ENCODE peak calls at places on chromosomes 7 and 10, in five cellular contexts. Q is GM12878, G is A549, H is IMR-90, C is HCT116. N is an unnamed sample.

GRCh38 chr7:69254643-69255042 is 343.6 kb upstream of the AUTS2 start:
- DNase-seq in G (no peak), Q (no peak), H (no peak), C (no peak), N (no peak)

GRCh38 chr10:99630439-99630838 is 10.2 kb upstream of the SLC25A28 start:
- DNase-seq in H (peak), C (peak), G (peak), Q (no peak), N (no peak)

GRCh38 chr7:104963991-104964385 is 50.0 kb upstream of the KMT2E start:
- DNase-seq in Q (no peak), C (no peak), H (peak), G (peak), N (no peak)

GRCh38 chr10:26573674-26574073 is 123.8 kb upstream of the PDSS1 start:
- DNase-seq in H (no peak), C (peak), Q (no peak), G (peak), N (no peak)

GRCh38 chr7:139936760-139937310 is 107.8 kb downstream of the TBXAS1 start:
- DNase-seq in G (no peak), Q (no peak), H (peak), C (no peak), N (peak)

GRCh38 chr10:10915215-10915614 is 102.5 kb upstream of the CELF2 start:
- DNase-seq in Q (no peak), G (no peak), C (no peak), H (no peak), N (no peak)

GRCh38 chr10:90148121-90148855 is 446.9 kb downstream of the KIF20B start:
- DNase-seq in Q (no peak), C (peak), G (peak), H (peak), N (no peak)

GRCh38 chr7:51481421-51481820 is 164.8 kb upstream of the COBL start:
- DNase-seq in H (no peak), G (no peak), Q (no peak), C (no peak), N (no peak)

GRCh38 chr7:151194188-151194587 is 7.1 kb upstream of the ASB10 start:
- DNase-seq in G (no peak), H (no peak), Q (no peak), C (no peak), N (no peak)

GRCh38 chr10:114770009-114770408 is 51.6 kb upstream of the FHIP2A start:
- DNase-seq in H (no peak), C (no peak), Q (no peak), G (no peak), N (no peak)

GRCh38 chr7:157805716-157806115 is 468.9 kb downstream of the DNAJB6 start:
- DNase-seq in H (no peak), G (no peak), Q (no peak), C (no peak), N (no peak)

GRCh38 chr10:24235471-24235870 is 26.5 kb downstream of the KIAA1217 start:
- DNase-seq in Q (no peak), G (no peak), C (no peak), H (no peak), N (no peak)

GRCh38 chr7:156438011-156438410 is 202.6 kb upstream of the RNF32 start:
- DNase-seq in Q (no peak), G (no peak), H (no peak), C (no peak), N (no peak)
- TF ChIP-seq CEBPB in Q (no peak), G (no peak), H (no peak), C (no peak), N (no peak)

DNA sequence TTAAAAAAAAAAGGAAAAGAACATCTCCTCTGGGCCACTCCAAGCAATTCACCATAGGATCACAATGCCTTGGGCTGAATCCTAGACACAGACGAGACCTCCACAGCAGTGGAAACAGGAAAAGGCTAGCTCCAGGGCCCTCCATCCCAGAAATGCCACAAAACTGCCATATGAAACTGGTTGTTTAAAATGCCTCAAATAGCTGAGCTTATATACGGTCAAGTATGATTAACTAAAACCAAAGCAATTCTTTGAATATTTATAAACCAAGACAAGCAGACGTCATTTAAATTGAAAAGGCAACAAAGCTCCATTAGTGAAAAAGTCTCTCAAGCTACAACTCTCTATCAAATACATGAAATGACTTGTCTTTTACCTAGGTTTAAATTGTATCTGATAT is 63.0 kb downstream of the DOCK4 start:
- DNase-seq in H (peak), Q (no peak), G (no peak), C (no peak), N (no peak)
- TF ChIP-seq CEBPB in H (no peak), Q (no peak), G (no peak), C (no peak), N (no peak)

DNA sequence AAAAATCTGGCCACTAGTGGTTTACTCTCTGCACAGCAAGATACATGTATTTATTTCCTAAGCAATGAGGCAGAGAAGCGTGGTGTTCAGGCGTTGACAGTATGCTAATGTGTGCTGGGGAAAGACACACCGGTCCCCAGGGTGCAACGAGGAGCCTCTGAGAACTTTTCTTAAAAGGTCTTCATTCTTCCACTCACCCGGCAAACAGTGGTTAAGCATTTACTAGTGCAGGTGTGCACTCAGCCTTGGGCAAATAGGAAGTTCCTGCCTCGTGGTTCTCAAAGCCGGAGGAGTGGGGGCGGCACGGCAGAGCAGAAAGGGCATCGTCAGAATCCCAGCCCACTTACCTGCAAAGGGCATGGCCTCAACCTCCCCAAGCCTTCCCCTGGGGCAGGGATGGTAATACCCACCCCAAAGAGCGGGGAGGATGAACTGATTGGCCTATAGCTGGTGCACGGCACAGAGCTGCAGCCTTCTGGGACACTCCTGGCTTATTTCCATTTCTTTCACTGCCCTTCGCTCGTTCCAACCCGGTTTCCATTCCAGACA is 184.3 kb upstream of the CTBP2 start:
- DNase-seq in H (no peak), Q (peak), C (no peak), G (no peak), N (no peak)
- TF ChIP-seq CEBPB in H (no peak), Q (no peak), C (no peak), G (no peak), N (no peak)

GRCh38 chr10:3961082-3961481 is 176.1 kb upstream of the KLF6 start:
- DNase-seq in C (no peak), Q (no peak), H (no peak), G (no peak), N (no peak)
- TF ChIP-seq CEBPB in C (no peak), Q (no peak), H (no peak), G (no peak), N (no peak)

GRCh38 chr7:39085590-39086049 is 107.9 kb downstream of the POU6F2 start:
- DNase-seq in H (no peak), G (no peak), Q (no peak), C (no peak), N (no peak)
- TF ChIP-seq CEBPB in H (no peak), G (no peak), Q (no peak), C (no peak), N (no peak)

DNA sequence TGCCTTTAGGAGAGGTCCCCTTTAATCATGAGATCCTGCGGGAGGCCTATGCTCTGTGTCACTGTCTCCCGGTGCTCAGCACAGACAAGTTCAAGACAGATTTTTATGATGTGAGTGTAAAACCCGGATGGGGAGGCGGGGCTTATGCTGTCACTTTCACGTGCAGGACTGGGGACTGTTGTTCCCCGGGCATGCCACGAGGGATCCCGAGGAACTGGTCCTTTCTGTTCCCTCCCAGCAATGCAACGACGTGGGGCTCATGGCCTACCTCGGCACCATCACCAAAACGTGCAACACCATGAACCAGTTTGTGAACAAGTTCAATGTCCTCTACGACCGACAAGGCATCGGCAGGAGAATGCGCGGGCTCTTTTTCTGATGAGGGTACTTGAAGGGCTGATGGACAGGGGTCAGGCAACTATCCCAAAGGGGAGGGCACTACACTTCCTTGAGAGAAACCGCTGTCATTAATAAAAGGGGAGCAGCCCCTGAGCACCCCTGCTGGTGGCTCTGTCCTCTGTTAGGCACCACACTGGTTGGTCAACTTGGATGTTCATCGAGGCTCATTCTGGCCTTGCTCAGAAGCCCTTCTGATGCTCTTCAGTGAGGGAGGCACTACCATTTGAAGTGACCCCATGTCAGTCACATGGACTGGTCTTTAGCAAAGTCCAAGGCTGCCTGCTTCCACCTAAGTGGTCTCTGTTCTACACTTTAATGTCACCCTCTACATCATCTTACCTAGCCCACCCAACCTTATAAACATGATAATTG is 2.8 kb downstream of the COPS6 start:
- DNase-seq in Q (no peak), C (no peak), H (peak), G (peak), N (peak)
- TF ChIP-seq CEBPB in Q (no peak), C (no peak), H (no peak), G (no peak), N (no peak)

GRCh38 chr7:64946772-64947171 is 43.7 kb downstream of the ZNF273 start:
- DNase-seq in Q (no peak), C (no peak), H (peak), G (no peak), N (no peak)
- TF ChIP-seq CEBPB in Q (no peak), C (no peak), H (no peak), G (no peak), N (no peak)

GRCh38 chr10:78255796-78256638 is 222.4 kb downstream of the RPS24 start:
- DNase-seq in C (peak), Q (no peak), H (peak), G (peak), N (peak)
- TF ChIP-seq CEBPB in C (peak), Q (no peak), H (peak), G (peak), N (peak)

DNA sequence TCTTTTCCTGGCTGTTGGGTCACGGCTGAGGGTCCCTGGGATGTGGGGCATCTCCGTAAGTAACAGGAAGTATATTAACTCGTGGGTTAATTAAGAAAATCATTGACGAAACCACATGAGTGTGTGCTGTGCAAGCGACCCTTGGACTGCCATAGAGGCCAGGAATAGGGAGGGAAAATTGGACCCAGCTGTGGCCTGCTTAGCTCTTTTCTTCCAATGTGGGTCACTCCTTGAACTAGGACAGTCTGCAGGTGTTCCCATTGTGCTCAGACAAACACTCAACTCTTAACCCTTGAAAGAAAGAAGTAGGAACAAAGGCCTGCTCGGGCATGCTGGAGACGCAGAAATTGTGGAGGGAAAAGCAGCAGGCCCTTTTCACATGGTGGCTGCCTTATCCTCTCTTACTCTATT is 25.6 kb upstream of the PLEKHA1 start:
- DNase-seq in G (no peak), C (no peak), H (no peak), Q (no peak), N (no peak)
- TF ChIP-seq CEBPB in G (no peak), C (no peak), H (no peak), Q (no peak), N (no peak)

DNA sequence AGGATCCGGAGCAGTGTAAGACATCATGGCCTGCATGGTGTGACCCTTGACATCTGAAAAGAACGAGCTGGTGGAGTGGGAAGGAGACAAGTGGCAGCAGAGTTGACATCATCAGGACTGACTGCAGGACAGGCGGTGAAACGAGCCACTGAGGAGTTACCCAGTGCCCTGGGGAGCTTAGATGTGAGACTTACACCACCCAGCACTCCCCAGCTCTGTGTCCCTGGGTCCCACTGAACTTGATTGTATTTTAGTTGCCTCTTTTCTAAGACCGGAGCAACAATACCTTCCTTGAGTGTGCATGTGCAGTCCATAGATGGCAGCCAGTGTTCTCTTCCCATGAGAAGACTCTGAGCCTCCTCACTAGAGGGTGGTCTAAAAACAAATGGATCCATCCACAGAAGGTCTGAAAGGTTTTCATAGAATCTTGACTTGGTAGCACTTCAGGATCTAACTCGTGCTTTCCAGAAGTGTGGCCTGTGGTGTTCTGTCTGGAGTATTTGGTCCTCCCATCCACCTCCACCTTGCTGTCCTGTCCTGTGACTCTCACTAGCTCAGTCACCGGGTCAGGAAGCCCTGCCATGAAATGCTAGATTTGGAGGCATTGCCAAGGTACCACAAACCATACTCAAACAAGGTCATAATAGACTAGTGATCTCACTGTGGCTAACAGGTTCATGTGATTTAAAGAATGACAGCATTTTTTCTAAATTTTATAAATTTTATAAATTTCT is 59.0 kb downstream of the IKZF1 start:
- DNase-seq in H (no peak), G (no peak), Q (no peak), C (no peak), N (no peak)
- TF ChIP-seq CEBPB in H (no peak), G (no peak), Q (no peak), C (no peak), N (no peak)

N was measured in K562.